ENCODE peak calls at places on chromosome 21, in five cellular contexts. One of them, this sample, is unnamed.

GRCh38 chr21:45588861-45589491 is 46.7 kb upstream of the SLC19A1 start:
- DNase-seq in GM12878: no peak
- DNase-seq in GM23338: no peak
- DNase-seq in K562: no peak
- DNase-seq in HepG2: no peak
- DNase-seq in this sample: no peak

GRCh38 chr21:46214478-46215340 is 13.9 kb downstream of the LSS start:
- DNase-seq in GM12878: no peak
- DNase-seq in HepG2: no peak
- DNase-seq in K562: no peak
- DNase-seq in GM23338: no peak
- DNase-seq in this sample: no peak

GRCh38 chr21:36749935-36750578 is 51.1 kb downstream of the SIM2 start:
- DNase-seq in K562: no peak
- DNase-seq in GM12878: no peak
- DNase-seq in HepG2: no peak
- DNase-seq in GM23338: peak; percentile 98
- DNase-seq in this sample: no peak

GRCh38 chr21:46393451-46393940 is 65.2 kb upstream of the DIP2A start:
- DNase-seq in GM23338: no peak
- DNase-seq in K562: peak; percentile 82
- DNase-seq in GM12878: no peak
- DNase-seq in HepG2: peak; percentile 15
- DNase-seq in this sample: no peak

GRCh38 chr21:17612023-17612564 is 607 bp downstream of the BTG3 start:
- DNase-seq in GM23338: peak; percentile 70
- DNase-seq in GM12878: no peak
- DNase-seq in HepG2: no peak
- DNase-seq in K562: no peak
- DNase-seq in this sample: no peak

GRCh38 chr21:37800496-37801061 is 115.7 kb downstream of the KCNJ6 start:
- DNase-seq in GM12878: no peak
- DNase-seq in HepG2: no peak
- DNase-seq in GM23338: no peak
- DNase-seq in K562: no peak
- DNase-seq in this sample: no peak

GRCh38 chr21:14752006-14752909 is 206.1 kb upstream of the SAMSN1 start:
- DNase-seq in HepG2: no peak
- DNase-seq in GM23338: no peak
- DNase-seq in K562: no peak
- DNase-seq in GM12878: no peak
- DNase-seq in this sample: no peak

GRCh38 chr21:44949161-44950015 is 9.6 kb downstream of the SLX9 start:
- DNase-seq in HepG2: peak; percentile 57
- DNase-seq in GM12878: no peak
- DNase-seq in GM23338: peak; percentile 94
- DNase-seq in K562: peak; percentile 85
- DNase-seq in this sample: peak; percentile 70

GRCh38 chr21:45280178-45280821 is 7.4 kb downstream of the POFUT2 start:
- DNase-seq in GM23338: no peak
- DNase-seq in HepG2: no peak
- DNase-seq in K562: no peak
- DNase-seq in GM12878: no peak
- DNase-seq in this sample: no peak

GRCh38 chr21:25689226-25689625 is 45.5 kb downstream of the ATP5PF start:
- DNase-seq in HepG2: no peak
- DNase-seq in K562: no peak
- DNase-seq in GM23338: no peak
- DNase-seq in GM12878: no peak
- DNase-seq in this sample: no peak

GRCh38 chr21:26212220-26212619 is 41.6 kb upstream of the APP start:
- DNase-seq in K562: no peak
- DNase-seq in GM12878: no peak
- DNase-seq in GM23338: peak; percentile 47
- DNase-seq in HepG2: no peak
- DNase-seq in this sample: no peak

GRCh38 chr21:31537872-31538576 is 121.5 kb upstream of the SOD1 start:
- DNase-seq in K562: peak; percentile 29
- DNase-seq in GM23338: peak; percentile 72
- DNase-seq in GM12878: no peak
- DNase-seq in HepG2: no peak
- DNase-seq in this sample: no peak

GRCh38 chr21:31911138-31911907 is 38.5 kb downstream of the HUNK start:
- DNase-seq in HepG2: no peak
- DNase-seq in K562: no peak
- DNase-seq in GM12878: no peak
- DNase-seq in GM23338: no peak
- DNase-seq in this sample: peak; percentile 35

GRCh38 chr21:45642122-45642813 is 1.3 kb upstream of the PCBP3 start:
- DNase-seq in HepG2: no peak
- DNase-seq in GM12878: no peak
- DNase-seq in GM23338: peak; percentile 45
- DNase-seq in K562: no peak
- DNase-seq in this sample: no peak

GRCh38 chr21:15508554-15508953 is 221.2 kb upstream of the USP25 start:
- DNase-seq in K562: no peak
- DNase-seq in GM12878: no peak
- DNase-seq in HepG2: no peak
- DNase-seq in GM23338: no peak
- DNase-seq in this sample: no peak

DNA sequence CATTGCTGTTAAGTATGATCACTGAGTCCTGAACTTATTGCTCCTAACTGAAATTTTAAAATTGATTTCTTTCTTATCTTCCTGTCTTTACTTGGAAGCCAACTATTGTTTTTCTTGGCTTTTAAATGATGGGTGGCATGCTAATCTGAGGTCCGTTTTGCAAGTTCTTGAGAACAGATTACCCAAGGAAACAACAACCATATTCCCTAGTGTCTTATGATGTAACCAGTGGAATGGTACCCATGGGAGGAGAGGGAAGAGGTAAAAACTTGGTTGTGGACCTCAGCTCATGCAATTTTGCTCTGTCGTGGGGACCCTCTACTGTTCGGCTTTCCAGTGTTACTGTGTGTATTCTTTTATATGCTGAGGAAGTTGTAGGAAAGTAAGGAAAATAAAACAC is 454.8 kb upstream of the ADAMTS5 start:
- DNase-seq in GM12878: no peak
- DNase-seq in GM23338: no peak
- DNase-seq in HepG2: no peak
- DNase-seq in K562: no peak
- DNase-seq in this sample: no peak
- TF ChIP-seq JUNB in GM12878: no peak
- TF ChIP-seq JUNB in GM23338: no peak
- TF ChIP-seq JUNB in HepG2: no peak
- TF ChIP-seq JUNB in K562: no peak
- TF ChIP-seq JUNB in this sample: no peak

DNA sequence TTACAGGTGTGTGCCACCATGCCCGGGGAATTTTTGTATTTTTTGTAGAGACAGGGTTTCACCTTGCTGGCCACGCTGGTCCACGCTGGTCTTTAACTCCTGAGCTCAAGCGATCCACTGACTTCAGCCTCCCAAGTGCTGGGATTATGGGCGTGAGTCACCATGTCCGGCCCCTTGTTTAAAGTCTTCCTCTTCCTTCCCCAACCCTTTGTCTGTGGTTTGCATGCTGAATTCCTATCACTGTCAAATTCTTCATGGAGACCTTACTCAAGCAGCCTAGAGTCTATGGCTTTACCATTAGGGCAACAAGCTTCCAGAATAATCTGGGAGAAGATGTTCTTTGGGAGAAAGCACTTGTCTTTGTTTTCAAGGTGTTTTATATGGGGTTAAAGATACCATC is 34.7 kb downstream of the B3GALT5 start:
- DNase-seq in K562: no peak
- DNase-seq in GM12878: no peak
- DNase-seq in HepG2: no peak
- DNase-seq in GM23338: no peak
- DNase-seq in this sample: no peak
- TF ChIP-seq JUNB in K562: no peak
- TF ChIP-seq JUNB in GM12878: no peak
- TF ChIP-seq JUNB in HepG2: no peak
- TF ChIP-seq JUNB in GM23338: no peak
- TF ChIP-seq JUNB in this sample: no peak

DNA sequence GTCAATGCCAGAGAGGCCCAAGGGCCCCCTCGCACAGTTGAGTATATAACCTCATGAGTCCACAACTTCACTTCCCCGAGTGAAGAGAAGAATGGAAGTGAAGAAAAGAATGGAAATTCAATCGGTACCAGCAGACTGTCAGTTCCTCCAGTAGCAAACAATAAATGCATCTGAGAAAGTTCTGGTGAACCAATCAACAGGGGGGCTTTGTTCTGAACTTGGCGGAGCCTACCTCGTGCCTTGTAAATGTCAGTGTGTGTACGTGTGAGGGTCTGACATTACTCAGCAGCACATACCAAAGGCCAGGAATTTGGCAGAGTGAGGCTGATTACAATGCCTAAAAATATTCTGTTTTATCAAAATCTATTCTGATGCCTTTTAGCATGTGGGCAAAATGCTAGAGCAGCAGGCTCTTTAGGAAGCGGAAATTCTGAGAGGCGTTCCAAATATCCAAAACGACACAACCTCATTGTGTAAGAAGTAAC is 238.5 kb downstream of the LTN1 start:
- DNase-seq in K562: no peak
- DNase-seq in HepG2: no peak
- DNase-seq in GM23338: no peak
- DNase-seq in GM12878: no peak
- DNase-seq in this sample: no peak
- TF ChIP-seq JUNB in K562: no peak
- TF ChIP-seq JUNB in HepG2: no peak
- TF ChIP-seq JUNB in GM23338: no peak
- TF ChIP-seq JUNB in GM12878: no peak
- TF ChIP-seq JUNB in this sample: no peak

DNA sequence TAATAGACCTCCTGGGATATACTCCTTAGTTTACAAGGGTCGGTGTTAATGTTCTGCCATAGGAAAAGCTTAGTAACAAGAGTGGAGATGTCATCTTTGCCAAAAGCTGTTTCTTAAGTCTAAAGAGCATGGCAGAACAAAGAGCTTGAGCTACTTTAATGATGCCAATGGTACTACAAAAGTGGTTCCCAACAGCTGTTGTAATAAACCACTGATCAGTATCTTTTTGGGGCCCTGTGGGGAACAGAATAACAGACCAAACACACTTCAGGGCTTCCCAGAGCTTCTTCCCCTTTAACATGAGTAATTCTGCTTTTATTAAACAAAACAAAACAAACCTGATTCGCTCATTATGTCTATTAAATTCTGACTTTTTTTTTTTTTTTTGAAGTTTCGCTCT is 116.2 kb downstream of the NCAM2 start:
- DNase-seq in GM12878: no peak
- DNase-seq in GM23338: no peak
- DNase-seq in K562: no peak
- DNase-seq in HepG2: no peak
- DNase-seq in this sample: no peak
- TF ChIP-seq JUNB in GM12878: no peak
- TF ChIP-seq JUNB in GM23338: no peak
- TF ChIP-seq JUNB in K562: no peak
- TF ChIP-seq JUNB in HepG2: no peak
- TF ChIP-seq JUNB in this sample: no peak

DNA sequence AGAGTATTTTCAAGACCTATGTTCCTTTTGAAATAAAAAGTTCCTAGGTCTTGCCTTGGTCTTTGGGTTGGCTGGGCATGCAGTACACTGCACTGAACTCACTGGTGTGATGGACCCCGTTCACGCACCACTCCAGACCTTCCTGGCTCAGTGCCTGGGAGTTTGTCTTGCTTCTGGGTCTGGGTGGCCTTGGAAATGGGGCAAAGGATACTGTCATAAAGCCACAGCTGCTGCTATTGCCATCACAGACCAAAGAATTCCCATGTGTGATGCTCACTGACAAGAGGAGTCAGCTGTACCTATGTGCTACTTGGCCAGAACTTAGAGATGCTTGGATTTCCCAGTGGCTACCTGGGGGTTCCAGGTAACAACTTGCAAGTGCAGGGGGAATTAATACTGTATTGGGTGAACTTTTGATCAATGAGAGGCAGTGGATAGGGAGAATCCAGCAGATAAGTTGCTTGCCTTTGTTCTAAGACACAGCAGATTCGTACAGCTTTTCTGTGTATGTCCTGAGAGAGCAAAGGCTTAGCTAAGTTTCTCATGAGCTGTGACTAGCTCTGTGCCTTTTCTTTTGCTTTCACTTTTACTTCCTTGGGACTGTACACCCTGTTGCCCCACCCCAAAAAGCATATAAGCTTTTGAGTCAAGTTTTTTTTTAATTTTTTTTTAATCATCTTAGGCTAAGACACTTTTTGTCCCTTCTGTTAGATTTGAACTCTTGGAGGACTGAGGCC is 115.3 kb downstream of the RUNX1 start:
- DNase-seq in K562: no peak
- DNase-seq in GM23338: no peak
- DNase-seq in HepG2: no peak
- DNase-seq in GM12878: no peak
- DNase-seq in this sample: no peak
- TF ChIP-seq JUNB in K562: no peak
- TF ChIP-seq JUNB in GM23338: no peak
- TF ChIP-seq JUNB in HepG2: no peak
- TF ChIP-seq JUNB in GM12878: no peak
- TF ChIP-seq JUNB in this sample: no peak

GRCh38 chr21:39317134-39318090 is 4.0 kb upstream of the BRWD1 start:
- DNase-seq in K562: peak; percentile 80
- DNase-seq in GM12878: no peak
- DNase-seq in HepG2: no peak
- DNase-seq in GM23338: no peak
- DNase-seq in this sample: no peak
- TF ChIP-seq JUNB in K562: peak; percentile 8
- TF ChIP-seq JUNB in GM12878: no peak
- TF ChIP-seq JUNB in HepG2: no peak
- TF ChIP-seq JUNB in GM23338: no peak
- TF ChIP-seq JUNB in this sample: no peak

GRCh38 chr21:33411949-33412430 is 8.8 kb downstream of the IFNGR2 start:
- DNase-seq in GM23338: no peak
- DNase-seq in K562: no peak
- DNase-seq in GM12878: no peak
- DNase-seq in HepG2: peak; percentile 50
- DNase-seq in this sample: no peak
- TF ChIP-seq JUNB in GM23338: no peak
- TF ChIP-seq JUNB in K562: no peak
- TF ChIP-seq JUNB in GM12878: no peak
- TF ChIP-seq JUNB in HepG2: no peak
- TF ChIP-seq JUNB in this sample: no peak

GRCh38 chr21:42309753-42310213 is 5.4 kb downstream of the TFF3 start:
- DNase-seq in K562: peak; percentile 65
- DNase-seq in GM23338: peak; percentile 84
- DNase-seq in HepG2: no peak
- DNase-seq in GM12878: no peak
- DNase-seq in this sample: peak; percentile 11
- TF ChIP-seq JUNB in K562: no peak
- TF ChIP-seq JUNB in GM23338: no peak
- TF ChIP-seq JUNB in HepG2: no peak
- TF ChIP-seq JUNB in GM12878: no peak
- TF ChIP-seq JUNB in this sample: no peak

GRCh38 chr21:41928621-41929220 is 25.1 kb downstream of the C2CD2 start:
- DNase-seq in K562: no peak
- DNase-seq in GM12878: peak; percentile 85
- DNase-seq in HepG2: no peak
- DNase-seq in GM23338: no peak
- DNase-seq in this sample: no peak
- TF ChIP-seq JUNB in K562: no peak
- TF ChIP-seq JUNB in GM12878: no peak
- TF ChIP-seq JUNB in HepG2: no peak
- TF ChIP-seq JUNB in GM23338: no peak
- TF ChIP-seq JUNB in this sample: no peak